ENCODE peak calls at places on chromosomes 1 and 21, in six cellular contexts. B, Y, C, U, A and O are unnamed samples.

GRCh38 chr1:48931571-48932251 is 155.0 kb upstream of the BEND5 start:
- DNase-seq in A (no peak), Y (no peak), B (no peak), U (no peak), C (peak; percentile 68), O (peak; percentile 77)

GRCh38 chr1:30706528-30706927 is 16.9 kb downstream of the MATN1 start:
- DNase-seq in C (peak; percentile 85), U (peak; percentile 29), Y (peak; percentile 24), A (no peak), B (no peak), O (no peak)

GRCh38 chr21:38733973-38734546 is 71.7 kb upstream of the ETS2 start:
- DNase-seq in C (peak; percentile 70), U (peak; percentile 80), B (peak; percentile 98), Y (peak; percentile 87), A (peak; percentile 81), O (peak; percentile 58)

GRCh38 chr1:23469372-23469982 is 14.5 kb downstream of the ASAP3 start:
- DNase-seq in U (no peak), A (no peak), Y (no peak), C (no peak), B (no peak), O (no peak)

GRCh38 chr1:27005648-27006496 is 6.8 kb downstream of the TENT5B start:
- DNase-seq in B (no peak), A (no peak), C (no peak), Y (peak; percentile 59), U (no peak), O (no peak)

GRCh38 chr1:207745839-207746767 is 5.8 kb upstream of the CD46 start:
- DNase-seq in C (no peak), Y (no peak), B (no peak), U (no peak), A (no peak), O (no peak)

GRCh38 chr1:19439464-19440171 is 45.7 kb downstream of the CAPZB start:
- DNase-seq in C (peak; percentile 51), U (no peak), A (peak; percentile 82), B (no peak), Y (no peak), O (no peak)

GRCh38 chr1:168157638-168158037 is 20.9 kb upstream of the GPR161 start:
- DNase-seq in C (no peak), A (no peak), B (no peak), U (no peak), Y (no peak), O (no peak)

GRCh38 chr1:19058476-19058797 is 102.0 kb upstream of the IFFO2 start:
- DNase-seq in A (no peak), U (no peak), B (no peak), C (no peak), Y (no peak), O (no peak)

GRCh38 chr1:244137725-244138124 is 86.6 kb downstream of the ZBTB18 start:
- DNase-seq in Y (no peak), A (no peak), U (peak; percentile 37), B (no peak), C (peak; percentile 7), O (peak; percentile 88)

GRCh38 chr1:152109231-152109997 is 5.8 kb downstream of the TCHH start:
- DNase-seq in Y (peak; percentile 10), C (peak; percentile 49), A (no peak), B (peak; percentile 18), U (peak; percentile 6), O (no peak)

GRCh38 chr21:41481191-41481590 is 26.8 kb downstream of the TMPRSS2 start:
- DNase-seq in U (peak; percentile 80), Y (peak; percentile 30), C (peak; percentile 78), A (no peak), B (no peak), O (peak; percentile 80)

GRCh38 chr1:201495447-201496295 is 11.3 kb downstream of the CSRP1 start:
- DNase-seq in Y (peak; percentile 95), B (peak; percentile 52), C (peak; percentile 58), U (peak; percentile 67), A (peak; percentile 42), O (no peak)

GRCh38 chr1:208682664-208683013 is 438.5 kb upstream of the PLXNA2 start:
- DNase-seq in B (peak; percentile 32), Y (no peak), U (no peak), A (peak; percentile 12), C (no peak), O (no peak)

GRCh38 chr1:211198880-211199279 is 60.3 kb upstream of the RCOR3 start:
- DNase-seq in B (no peak), Y (no peak), U (no peak), C (no peak), A (no peak), O (no peak)

GRCh38 chr1:43974443-43975248 is at the start of gene ATP6V0B:
- DNase-seq in Y (peak; percentile 92), C (peak; percentile 99), B (peak; percentile 98), U (peak; percentile 89), A (peak; percentile 96), O (peak; percentile 79)

GRCh38 chr1:234582626-234583354 is 27.2 kb downstream of the IRF2BP2 start:
- DNase-seq in B (no peak), C (no peak), Y (no peak), A (no peak), U (peak; percentile 44), O (no peak)

GRCh38 chr1:85464497-85465098 is 361 bp downstream of the DDAH1 start:
- DNase-seq in C (peak; percentile 90), Y (peak; percentile 59), A (peak; percentile 81), U (peak; percentile 73), B (peak; percentile 80), O (peak; percentile 77)

GRCh38 chr21:44951186-44951915 is 11.5 kb downstream of the SLX9 start:
- DNase-seq in U (no peak), C (no peak), A (no peak), Y (no peak), B (no peak), O (no peak)
- H3K4me1 ChIP-seq in U (no peaks in the 10 kb centered on the region), C (no peaks in the 10 kb centered on the region), A (peaks cover 2% of the 10 kb centered on the region), Y (no peaks in the 10 kb centered on the region), B (peaks cover 6% of the 10 kb centered on the region), O (peaks cover 15% of the 10 kb centered on the region)

GRCh38 chr1:108830119-108831008 is 26.5 kb downstream of the AKNAD1 start:
- DNase-seq in Y (peak; percentile 97), B (peak; percentile 44), A (peak; percentile 69), U (peak; percentile 99), C (peak; percentile 99), O (peak; percentile 98)

GRCh38 chr1:108828074-108828961 is 28.6 kb downstream of the AKNAD1 start:
- DNase-seq in C (peak; percentile 91), B (peak; percentile 78), Y (peak; percentile 98), U (peak; percentile 85), A (peak; percentile 56), O (peak; percentile 66)

GRCh38 chr1:108831225-108831624 is 25.7 kb downstream of the AKNAD1 start:
- DNase-seq in A (no peak), C (peak; percentile 86), U (peak; percentile 89), Y (peak; percentile 94), B (no peak), O (peak; percentile 65)

GRCh38 chr1:108826081-108826635 is 30.7 kb downstream of the AKNAD1 start:
- DNase-seq in U (no peak), A (no peak), B (no peak), C (peak; percentile 16), Y (no peak), O (no peak)

DNA sequence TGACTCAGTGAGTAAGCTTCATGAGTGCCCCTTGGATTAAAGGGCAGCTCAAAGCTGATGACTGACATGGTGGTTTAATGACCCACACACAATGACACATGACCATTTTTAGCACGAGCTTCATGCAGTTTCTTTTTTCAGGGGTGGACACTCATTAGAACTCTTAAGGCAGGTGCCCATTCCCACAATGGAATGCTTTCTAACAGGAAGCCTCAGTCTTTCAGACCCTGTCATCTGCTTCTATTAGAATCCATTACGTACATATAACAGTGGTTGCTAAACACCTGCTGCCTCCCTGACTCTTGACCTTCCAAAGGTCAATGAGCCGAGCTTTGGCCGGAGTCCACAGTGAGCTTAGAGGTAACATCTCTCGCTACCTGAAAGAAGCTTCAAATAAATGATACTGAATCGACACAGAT is 27.4 kb downstream of the AKNAD1 start:
- DNase-seq in A (no peak), U (peak; percentile 76), Y (peak; percentile 71), C (peak; percentile 72), B (no peak), O (peak; percentile 60)
- H3K9ac ChIP-seq in A (no peak overlapping the region), U (no peak overlapping the region), Y (no peak overlapping the region), C (peak overlapping the region; percentile 78), B (no peak overlapping the region), O (peak overlapping the region; percentile 68)

GRCh38 chr1:12479311-12479710 is 138.7 kb downstream of the DHRS3 start:
- DNase-seq in A (no peak), C (no peak), U (no peak), Y (no peak), B (no peak), O (no peak)

GRCh38 chr1:12480748-12481362 is 137.2 kb downstream of the DHRS3 start:
- DNase-seq in A (no peak), U (peak; percentile 96), C (peak; percentile 94), B (peak; percentile 84), Y (peak; percentile 89), O (peak; percentile 97)

GRCh38 chr1:12478612-12478985 is 139.4 kb downstream of the DHRS3 start:
- DNase-seq in A (no peak), C (no peak), Y (no peak), U (no peak), B (no peak), O (no peak)

GRCh38 chr1:12481928-12482327 is 136.1 kb downstream of the DHRS3 start:
- DNase-seq in B (no peak), Y (no peak), U (no peak), A (no peak), C (no peak), O (no peak)

DNA sequence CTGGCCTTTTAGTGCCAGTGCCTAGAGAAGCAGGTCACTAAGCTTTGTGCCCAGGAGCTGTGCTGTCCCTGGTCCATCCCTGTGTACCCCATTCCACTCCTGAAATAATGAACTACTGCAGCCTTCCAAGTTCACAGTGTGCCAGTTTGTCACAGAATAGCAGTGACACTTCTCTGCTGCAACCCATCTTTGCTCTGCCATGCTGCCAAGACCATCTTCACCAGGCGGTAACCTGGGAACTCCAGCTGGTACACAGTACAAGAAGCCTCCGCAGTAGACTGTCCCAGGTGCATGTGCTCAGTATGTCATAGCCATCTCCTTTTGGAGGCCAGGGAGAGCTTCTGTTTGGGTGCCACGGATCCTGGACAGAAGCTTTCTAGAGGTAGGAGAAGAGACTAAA is 138.0 kb downstream of the DHRS3 start:
- DNase-seq in B (no peak), A (no peak), Y (no peak), U (no peak), C (no peak), O (no peak)
- H3K4me1 ChIP-seq in B (peaks cover 52% of the 10 kb centered on the region), A (peaks cover 61% of the 10 kb centered on the region), Y (peaks cover 32% of the 10 kb centered on the region), U (peaks cover 45% of the 10 kb centered on the region), C (peaks cover 47% of the 10 kb centered on the region), O (peaks cover 59% of the 10 kb centered on the region)

GRCh38 chr1:163038928-163039327 is 30.2 kb upstream of the RGS4 start:
- DNase-seq in A (no peak), U (no peak), C (peak; percentile 5), Y (no peak), B (no peak), O (no peak)

GRCh38 chr1:163039694-163040093 is 29.5 kb upstream of the RGS4 start:
- DNase-seq in A (no peak), U (no peak), Y (no peak), B (no peak), C (no peak), O (no peak)

GRCh38 chr1:163036661-163037060 is 32.5 kb upstream of the RGS4 start:
- DNase-seq in B (no peak), U (peak; percentile 29), C (peak; percentile 30), Y (no peak), A (no peak), O (peak; percentile 48)

DNA sequence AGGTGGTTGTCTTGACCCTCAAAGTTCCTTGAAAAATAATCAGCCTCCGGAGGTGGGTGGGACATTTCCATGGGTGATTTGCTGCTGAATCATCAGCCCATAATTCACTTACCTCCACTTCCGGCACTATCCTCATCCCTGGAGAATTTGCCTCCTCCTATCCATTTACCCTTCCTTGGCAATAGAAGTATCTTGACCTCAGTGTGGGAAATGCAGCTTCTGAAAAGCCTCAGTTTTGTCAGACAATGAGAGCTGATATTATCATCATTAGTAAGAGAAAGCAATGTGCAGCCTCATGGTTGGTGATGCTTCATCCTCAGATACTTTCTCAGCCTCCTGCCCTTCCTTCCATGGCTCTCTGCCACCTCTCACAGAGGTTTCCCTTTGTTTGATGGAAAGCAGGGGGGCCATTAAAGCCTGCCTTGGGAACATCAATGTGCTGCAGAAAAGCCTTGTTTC is 33.3 kb upstream of the RGS4 start:
- DNase-seq in U (peak; percentile 96), B (no peak), A (peak; percentile 2), C (peak; percentile 96), Y (peak; percentile 34), O (peak; percentile 99)
- H3K9ac ChIP-seq in U (no peak overlapping the region), B (no peak overlapping the region), A (peak overlapping the region; percentile 80), C (peak overlapping the region; percentile 61), Y (no peak overlapping the region), O (peak overlapping the region; percentile 65)